ENCODE peak calls at places on chromosomes 7 and 10, in six cellular contexts. One of them, this sample, is unnamed.

GRCh38 chr10:117499248-117500105 is 43.1 kb upstream of the EMX2 start:
- DNase-seq in NB4: no peak
- DNase-seq in IMR-90: no peak
- DNase-seq in uterus: no peak
- DNase-seq in A549: no peak
- DNase-seq in adrenal gland: no peak
- DNase-seq in this sample: no peak

GRCh38 chr10:103548581-103549348 is 55.3 kb downstream of the NEURL1 start:
- DNase-seq in A549: no peak
- DNase-seq in adrenal gland: no peak
- DNase-seq in IMR-90: no peak
- DNase-seq in NB4: no peak
- DNase-seq in uterus: peak
- DNase-seq in this sample: no peak

GRCh38 chr7:108181073-108181985 is 51.2 kb upstream of the LAMB4 start:
- DNase-seq in NB4: peak
- DNase-seq in IMR-90: peak
- DNase-seq in adrenal gland: no peak
- DNase-seq in uterus: no peak
- DNase-seq in A549: peak
- DNase-seq in this sample: no peak

GRCh38 chr10:77836299-77836820 is 90.2 kb downstream of the DLG5 start:
- DNase-seq in uterus: no peak
- DNase-seq in adrenal gland: peak
- DNase-seq in IMR-90: peak
- DNase-seq in NB4: peak
- DNase-seq in A549: peak
- DNase-seq in this sample: no peak

GRCh38 chr7:53466396-53466795 is 431.0 kb downstream of the POM121L12 start:
- DNase-seq in NB4: no peak
- DNase-seq in uterus: no peak
- DNase-seq in A549: no peak
- DNase-seq in adrenal gland: no peak
- DNase-seq in IMR-90: no peak
- DNase-seq in this sample: no peak

GRCh38 chr7:41517771-41518170 is 185.1 kb downstream of the INHBA start:
- DNase-seq in A549: no peak
- DNase-seq in NB4: no peak
- DNase-seq in IMR-90: no peak
- DNase-seq in uterus: no peak
- DNase-seq in adrenal gland: no peak
- DNase-seq in this sample: no peak

GRCh38 chr10:96646251-96646740 is 59.5 kb upstream of the TM9SF3 start:
- DNase-seq in IMR-90: no peak
- DNase-seq in A549: no peak
- DNase-seq in NB4: no peak
- DNase-seq in adrenal gland: no peak
- DNase-seq in uterus: no peak
- DNase-seq in this sample: no peak

GRCh38 chr10:72981882-72982529 is 27.4 kb upstream of the PLA2G12B start:
- DNase-seq in IMR-90: no peak
- DNase-seq in A549: no peak
- DNase-seq in uterus: no peak
- DNase-seq in NB4: no peak
- DNase-seq in adrenal gland: no peak
- DNase-seq in this sample: no peak

GRCh38 chr10:121594623-121595320 is 3.5 kb downstream of the FGFR2 start:
- DNase-seq in uterus: no peak
- DNase-seq in A549: no peak
- DNase-seq in adrenal gland: peak
- DNase-seq in IMR-90: no peak
- DNase-seq in NB4: no peak
- DNase-seq in this sample: no peak

GRCh38 chr7:155355745-155356144 is 58.1 kb downstream of the INSIG1 start:
- DNase-seq in IMR-90: no peak
- DNase-seq in A549: no peak
- DNase-seq in uterus: no peak
- DNase-seq in adrenal gland: no peak
- DNase-seq in NB4: no peak
- DNase-seq in this sample: no peak

GRCh38 chr7:155356323-155357105 is 58.8 kb downstream of the INSIG1 start:
- DNase-seq in A549: peak
- DNase-seq in adrenal gland: no peak
- DNase-seq in NB4: peak
- DNase-seq in IMR-90: no peak
- DNase-seq in uterus: no peak
- DNase-seq in this sample: no peak

GRCh38 chr7:155358066-155358947 is 60.6 kb downstream of the INSIG1 start:
- DNase-seq in adrenal gland: no peak
- DNase-seq in IMR-90: no peak
- DNase-seq in uterus: no peak
- DNase-seq in NB4: peak
- DNase-seq in A549: no peak
- DNase-seq in this sample: no peak

GRCh38 chr7:155358948-155359712 is 61.5 kb downstream of the INSIG1 start:
- DNase-seq in adrenal gland: no peak
- DNase-seq in uterus: no peak
- DNase-seq in NB4: no peak
- DNase-seq in A549: no peak
- DNase-seq in IMR-90: no peak
- DNase-seq in this sample: no peak

DNA sequence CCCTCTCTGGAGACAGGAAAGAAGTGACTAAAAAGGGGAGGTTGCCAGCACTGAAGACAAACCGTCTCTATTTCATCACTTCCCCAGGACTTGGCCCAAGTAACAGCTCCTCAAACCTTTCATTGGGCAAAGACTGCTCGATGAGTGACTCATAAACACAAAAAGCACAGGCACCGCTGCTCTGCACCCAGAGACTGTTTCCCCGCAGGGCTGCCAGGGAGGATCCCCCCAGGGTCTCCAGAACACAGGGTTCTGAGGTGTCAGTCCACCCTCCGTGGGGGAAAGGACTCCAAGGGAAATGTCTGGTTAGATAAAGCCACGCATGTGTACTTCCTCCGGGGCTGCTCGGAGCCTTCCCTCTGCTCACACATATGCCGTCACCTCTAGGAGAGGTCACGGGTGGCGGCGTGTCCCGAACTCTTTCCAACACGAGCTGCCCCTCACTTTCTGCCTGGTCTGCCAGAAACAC is 59.9 kb downstream of the INSIG1 start:
- DNase-seq in adrenal gland: no peak
- DNase-seq in uterus: no peak
- DNase-seq in NB4: peak
- DNase-seq in A549: no peak
- DNase-seq in IMR-90: peak
- DNase-seq in this sample: no peak
- H3K4me3 ChIP-seq in adrenal gland: no peak
- H3K4me3 ChIP-seq in uterus: no peak
- H3K4me3 ChIP-seq in NB4: no peak
- H3K4me3 ChIP-seq in A549: no peak
- H3K4me3 ChIP-seq in IMR-90: no peak
- H3K4me3 ChIP-seq in this sample: no peak

DNA sequence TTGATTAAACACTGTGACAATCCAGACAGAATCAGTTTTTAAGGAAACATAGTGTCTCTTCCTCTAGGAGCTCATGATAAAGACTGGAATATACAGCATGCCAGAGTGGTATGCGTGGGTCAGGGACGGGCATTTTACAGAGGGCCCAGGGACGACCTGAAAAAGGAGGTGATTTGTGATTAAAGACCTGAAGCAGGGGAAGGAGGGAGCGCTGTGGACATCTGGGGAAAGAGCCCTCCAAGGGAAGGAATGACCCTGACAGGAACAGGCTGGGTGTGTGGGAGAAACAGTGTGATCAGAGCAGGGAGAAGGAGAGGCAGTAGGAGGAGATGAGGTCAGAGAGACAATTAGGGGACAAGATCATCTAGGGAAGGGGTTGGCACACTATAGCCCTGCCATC is 3.4 kb upstream of the RASSF4 start:
- DNase-seq in adrenal gland: no peak
- DNase-seq in NB4: no peak
- DNase-seq in A549: no peak
- DNase-seq in IMR-90: no peak
- DNase-seq in uterus: no peak
- DNase-seq in this sample: no peak
- TF ChIP-seq POLR2A in adrenal gland: no peak
- TF ChIP-seq POLR2A in NB4: no peak
- TF ChIP-seq POLR2A in A549: no peak
- TF ChIP-seq POLR2A in IMR-90: no peak
- TF ChIP-seq POLR2A in uterus: no peak
- TF ChIP-seq POLR2A in this sample: no peak

GRCh38 chr7:7948233-7948632 is 20.4 kb upstream of the GLCCI1 start:
- DNase-seq in A549: no peak
- DNase-seq in uterus: no peak
- DNase-seq in adrenal gland: no peak
- DNase-seq in IMR-90: no peak
- DNase-seq in NB4: no peak
- DNase-seq in this sample: no peak

GRCh38 chr7:7944619-7945282 is 23.8 kb upstream of the GLCCI1 start:
- DNase-seq in A549: no peak
- DNase-seq in NB4: no peak
- DNase-seq in uterus: no peak
- DNase-seq in adrenal gland: no peak
- DNase-seq in IMR-90: no peak
- DNase-seq in this sample: no peak

GRCh38 chr7:7938471-7938870 is 30.1 kb upstream of the GLCCI1 start:
- DNase-seq in uterus: no peak
- DNase-seq in adrenal gland: no peak
- DNase-seq in IMR-90: no peak
- DNase-seq in NB4: no peak
- DNase-seq in A549: no peak
- DNase-seq in this sample: no peak

GRCh38 chr7:7946486-7946885 is 22.1 kb upstream of the GLCCI1 start:
- DNase-seq in uterus: no peak
- DNase-seq in adrenal gland: no peak
- DNase-seq in NB4: no peak
- DNase-seq in A549: no peak
- DNase-seq in IMR-90: no peak
- DNase-seq in this sample: no peak

GRCh38 chr7:7943951-7944350 is 24.6 kb upstream of the GLCCI1 start:
- DNase-seq in adrenal gland: no peak
- DNase-seq in uterus: no peak
- DNase-seq in IMR-90: no peak
- DNase-seq in NB4: no peak
- DNase-seq in A549: no peak
- DNase-seq in this sample: no peak
- H3K4me3 ChIP-seq in adrenal gland: no peak
- H3K4me3 ChIP-seq in uterus: no peak
- H3K4me3 ChIP-seq in IMR-90: no peak
- H3K4me3 ChIP-seq in NB4: no peak
- H3K4me3 ChIP-seq in A549: no peak
- H3K4me3 ChIP-seq in this sample: no peak

DNA sequence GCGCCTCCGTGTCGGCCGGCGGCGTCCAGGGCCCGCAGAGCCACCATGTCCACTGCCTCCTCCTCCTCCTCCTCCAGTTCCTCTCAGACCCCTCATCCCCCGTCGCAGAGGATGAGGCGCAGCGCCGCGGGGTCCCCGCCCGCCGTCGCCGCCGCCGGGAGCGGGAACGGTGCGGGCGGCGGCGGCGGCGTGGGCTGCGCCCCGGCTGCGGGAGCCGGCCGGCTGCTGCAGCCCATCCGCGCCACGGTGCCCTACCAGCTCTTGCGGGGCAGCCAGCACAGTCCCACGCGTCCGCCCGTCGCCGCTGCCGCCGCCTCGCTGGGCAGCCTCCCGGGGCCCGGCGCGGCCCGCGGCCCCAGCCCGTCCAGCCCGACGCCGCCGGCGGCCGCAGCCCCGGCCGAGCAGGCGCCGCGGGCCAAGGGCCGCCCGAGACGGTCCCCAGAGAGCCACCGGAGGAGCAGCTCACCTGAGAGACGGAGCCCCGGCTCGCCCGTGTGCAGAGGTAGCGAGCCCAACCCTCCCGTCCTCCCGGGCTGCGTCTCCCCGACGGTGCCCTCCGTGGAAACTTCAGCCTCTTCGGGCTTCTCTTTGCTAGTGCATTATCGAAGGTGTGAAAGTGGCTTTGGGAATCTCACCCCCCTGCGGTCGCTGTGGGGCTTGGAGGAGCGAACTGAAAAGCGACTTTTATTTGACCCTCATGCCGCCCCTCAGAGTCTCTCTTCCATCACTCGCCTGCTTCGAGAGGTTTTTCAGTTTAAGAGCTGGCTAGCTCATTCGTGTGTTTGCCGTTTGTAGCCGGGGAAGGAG is 913 bp downstream of the GLCCI1 start:
- DNase-seq in uterus: peak
- DNase-seq in A549: peak
- DNase-seq in IMR-90: peak
- DNase-seq in adrenal gland: peak
- DNase-seq in NB4: peak
- DNase-seq in this sample: no peak
- TF ChIP-seq POLR2A in uterus: no peak
- TF ChIP-seq POLR2A in A549: peak
- TF ChIP-seq POLR2A in IMR-90: no peak
- TF ChIP-seq POLR2A in adrenal gland: peak
- TF ChIP-seq POLR2A in NB4: no peak
- TF ChIP-seq POLR2A in this sample: no peak

DNA sequence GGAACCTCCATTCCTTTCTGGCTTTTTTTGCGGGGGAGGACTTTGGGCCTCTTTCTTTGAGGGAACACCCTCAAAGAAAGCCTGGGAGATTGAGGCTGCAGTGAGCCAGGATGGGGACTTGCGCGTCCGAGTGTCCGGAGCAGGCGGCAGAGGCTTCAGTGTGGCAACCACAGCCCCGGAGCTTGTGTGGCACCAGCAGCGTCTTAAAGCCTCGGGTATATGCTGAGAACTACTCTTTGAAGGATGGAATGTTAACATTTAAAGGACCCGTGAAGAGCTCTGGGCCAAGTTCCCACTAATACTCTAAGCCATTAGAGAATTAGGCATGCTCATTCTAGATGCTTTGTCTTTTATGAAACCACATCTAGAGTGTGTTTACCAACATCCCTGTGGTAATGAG is 168.2 kb downstream of the SEPTIN7 start:
- DNase-seq in uterus: no peak
- DNase-seq in NB4: no peak
- DNase-seq in IMR-90: no peak
- DNase-seq in A549: no peak
- DNase-seq in adrenal gland: no peak
- DNase-seq in this sample: no peak
- H3K4me3 ChIP-seq in uterus: no peak
- H3K4me3 ChIP-seq in NB4: no peak
- H3K4me3 ChIP-seq in IMR-90: no peak
- H3K4me3 ChIP-seq in A549: no peak
- H3K4me3 ChIP-seq in adrenal gland: no peak
- H3K4me3 ChIP-seq in this sample: no peak